ENCODE peak calls at places on chromosomes 12 and 14, in six cellular contexts. V, A, I, O, D and H are unnamed samples.

GRCh38 chr14:74048291-74048690 is 29.1 kb downstream of the BBOF1 start:
- DNase-seq in V (peak; percentile 78), A (peak; percentile 38), I (peak; percentile 16), O (peak; percentile 72), D (peak; percentile 20), H (no peak)

GRCh38 chr12:114676142-114676741 is 7.7 kb downstream of the TBX3 start:
- DNase-seq in V (peak; percentile 45), A (peak; percentile 15), I (no peak), O (peak; percentile 69), D (no peak), H (no peak)

GRCh38 chr14:85622106-85622505 is 92.2 kb downstream of the FLRT2 start:
- DNase-seq in V (peak; percentile 48), A (no peak), I (no peak), O (no peak), D (no peak), H (no peak)

GRCh38 chr12:117105902-117106301 is 6.7 kb upstream of the TESC start:
- DNase-seq in V (peak; percentile 87), A (no peak), I (peak; percentile 88), O (no peak), D (no peak), H (peak; percentile 53)

GRCh38 chr14:100645986-100646314 is 58.7 kb upstream of the BEGAIN start:
- DNase-seq in V (no peak), A (no peak), I (no peak), O (no peak), D (no peak), H (no peak)

GRCh38 chr14:32986791-32987545 is 48.3 kb downstream of the NPAS3 start:
- DNase-seq in V (no peak), A (peak; percentile 37), I (no peak), O (no peak), D (no peak), H (no peak)

GRCh38 chr12:62646566-62646965 is 179.9 kb downstream of the MON2 start:
- DNase-seq in V (no peak), A (no peak), I (no peak), O (peak; percentile 88), D (no peak), H (no peak)

GRCh38 chr14:101444116-101444515 is 117.2 kb upstream of the DIO3 start:
- DNase-seq in V (peak; percentile 87), A (no peak), I (no peak), O (peak; percentile 19), D (no peak), H (no peak)

GRCh38 chr12:132557969-132558856 is 52.2 kb downstream of the LRCOL1 start:
- DNase-seq in V (no peak), A (no peak), I (no peak), O (no peak), D (no peak), H (no peak)

GRCh38 chr12:124609041-124609984 is 41.9 kb upstream of the NCOR2 start:
- DNase-seq in V (peak; percentile 96), A (no peak), I (peak; percentile 64), O (peak; percentile 78), D (peak; percentile 76), H (peak; percentile 98)

GRCh38 chr14:77950371-77950770 is 150.5 kb downstream of the ADCK1 start:
- DNase-seq in V (no peak), A (no peak), I (no peak), O (no peak), D (no peak), H (no peak)

GRCh38 chr14:73097421-73097820 is 38.9 kb upstream of the PSEN1 start:
- DNase-seq in V (no peak), A (no peak), I (no peak), O (no peak), D (no peak), H (no peak)

GRCh38 chr14:56996721-56997399 is 186.6 kb upstream of the OTX2 start:
- DNase-seq in V (peak; percentile 96), A (no peak), I (peak; percentile 23), O (no peak), D (no peak), H (no peak)

GRCh38 chr12:82300611-82301010 is 57.6 kb downstream of the CCDC59 start:
- DNase-seq in V (no peak), A (no peak), I (no peak), O (no peak), D (no peak), H (no peak)

GRCh38 chr12:83971781-83972180 is 940.8 kb downstream of the SLC6A15 start:
- DNase-seq in V (peak; percentile 22), A (no peak), I (no peak), O (no peak), D (no peak), H (no peak)

GRCh38 chr14:70665448-70666363 is 24.0 kb downstream of the TTC9 start:
- DNase-seq in V (peak; percentile 94), A (peak; percentile 11), I (peak; percentile 45), O (peak; percentile 72), D (no peak), H (peak; percentile 81)

GRCh38 chr12:132955094-132955932 is 793 bp downstream of the ZNF605 start:
- DNase-seq in V (peak; percentile 69), A (peak; percentile 64), I (no peak), O (peak; percentile 82), D (peak; percentile 60), H (peak; percentile 28)

GRCh38 chr12:121388421-121388981 is 11.4 kb upstream of the RNF34 start:
- DNase-seq in V (peak; percentile 79), A (no peak), I (no peak), O (no peak), D (peak; percentile 38), H (no peak)

GRCh38 chr12:93042684-93043083 is 113.6 kb upstream of the EEA1 start:
- DNase-seq in V (no peak), A (no peak), I (no peak), O (no peak), D (no peak), H (peak; percentile 85)

GRCh38 chr14:103292426-103293374 is 41.3 kb upstream of the EIF5 start:
- DNase-seq in V (peak; percentile 84), A (peak; percentile 85), I (peak; percentile 45), O (peak; percentile 92), D (peak; percentile 53), H (peak; percentile 81)

GRCh38 chr12:93524386-93525133 is 47.9 kb upstream of the SOCS2 start:
- DNase-seq in V (peak; percentile 37), A (no peak), I (no peak), O (peak; percentile 20), D (no peak), H (no peak)

GRCh38 chr14:22739423-22739822 is 27.1 kb upstream of the OXA1L start:
- DNase-seq in V (no peak), A (no peak), I (no peak), O (no peak), D (peak; percentile 88), H (no peak)

GRCh38 chr12:49675137-49675536 is 32.1 kb downstream of the FMNL3 start:
- DNase-seq in V (no peak), A (no peak), I (no peak), O (no peak), D (no peak), H (no peak)

GRCh38 chr12:49674318-49674985 is 32.8 kb downstream of the FMNL3 start:
- DNase-seq in V (no peak), A (no peak), I (no peak), O (no peak), D (no peak), H (no peak)

GRCh38 chr12:49671051-49671765 is 36.0 kb downstream of the FMNL3 start:
- DNase-seq in V (no peak), A (no peak), I (no peak), O (no peak), D (peak; percentile 39), H (no peak)

GRCh38 chr12:49672351-49673181 is 34.6 kb downstream of the FMNL3 start:
- DNase-seq in V (no peak), A (no peak), I (no peak), O (no peak), D (peak; percentile 32), H (no peak)

DNA sequence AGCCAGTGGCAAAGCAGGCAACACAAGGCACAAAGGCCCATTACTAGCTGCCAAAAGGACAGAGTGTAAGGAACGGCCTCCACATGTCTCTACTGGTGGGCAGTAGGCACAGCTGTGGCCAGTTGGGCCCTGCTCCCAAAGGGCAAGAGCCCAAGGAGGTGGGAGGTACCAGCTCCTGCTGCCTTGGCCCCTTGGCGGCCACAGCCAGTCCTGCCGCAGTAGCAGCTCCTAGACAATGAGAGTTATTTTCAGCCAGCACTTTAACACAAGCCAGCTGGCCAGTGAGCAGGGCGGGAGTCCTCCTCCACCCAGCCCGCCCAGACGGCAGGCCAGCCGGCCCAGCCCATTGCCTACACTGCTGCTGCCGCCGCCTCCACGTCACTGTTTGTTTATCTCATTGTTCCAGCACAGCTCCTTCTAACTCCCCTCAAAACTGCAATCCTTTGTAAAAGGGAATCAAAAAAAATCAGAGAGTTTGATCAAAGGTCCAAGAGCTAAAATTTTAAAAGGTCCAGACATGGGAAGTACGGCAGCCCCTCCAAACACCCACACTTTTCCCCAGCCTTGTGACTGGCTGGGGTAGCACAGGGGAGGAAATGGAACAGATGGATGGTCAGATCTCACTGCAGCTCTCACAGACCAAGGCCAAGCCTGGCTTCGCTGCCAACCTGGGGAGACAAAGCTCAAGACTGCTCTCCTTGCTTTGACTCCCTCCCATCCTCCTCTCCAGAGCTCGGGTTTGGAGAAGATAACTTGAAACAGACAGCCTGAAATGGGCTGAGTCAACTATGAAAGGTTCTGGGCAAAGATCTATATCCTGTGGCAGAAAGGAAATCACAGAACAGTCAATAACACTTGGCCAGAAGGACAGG is 33.5 kb downstream of the FMNL3 start:
- DNase-seq in V (no peak), A (peak; percentile 93), I (no peak), O (peak; percentile 87), D (peak; percentile 98), H (peak; percentile 85)
- H3K9ac ChIP-seq in V (no peak overlapping the region), A (no peak overlapping the region), I (no peak overlapping the region), O (peak overlapping the region; percentile 34), D (peak overlapping the region; percentile 74), H (peak overlapping the region; percentile 56)

GRCh38 chr12:112480931-112481330 is 62.2 kb downstream of the PTPN11 start:
- DNase-seq in V (no peak), A (no peak), I (no peak), O (no peak), D (no peak), H (no peak)
- H3K36me3 ChIP-seq in V (peaks cover 72% of the 10 kb centered on the region), A (no peaks in the 10 kb centered on the region), I (peaks cover 32% of the 10 kb centered on the region), O (peaks cover 91% of the 10 kb centered on the region), D (peaks cover 20% of the 10 kb centered on the region), H (no peaks in the 10 kb centered on the region)

GRCh38 chr12:123264642-123265041 is 7.0 kb downstream of the CDK2AP1 start:
- DNase-seq in V (no peak), A (peak; percentile 66), I (no peak), O (peak; percentile 91), D (no peak), H (no peak)
- TF ChIP-seq CTCF in V (peak; percentile 38), A (peak; percentile 49), I (no peak), O (peak; percentile 72), D (no peak), H (no peak)

DNA sequence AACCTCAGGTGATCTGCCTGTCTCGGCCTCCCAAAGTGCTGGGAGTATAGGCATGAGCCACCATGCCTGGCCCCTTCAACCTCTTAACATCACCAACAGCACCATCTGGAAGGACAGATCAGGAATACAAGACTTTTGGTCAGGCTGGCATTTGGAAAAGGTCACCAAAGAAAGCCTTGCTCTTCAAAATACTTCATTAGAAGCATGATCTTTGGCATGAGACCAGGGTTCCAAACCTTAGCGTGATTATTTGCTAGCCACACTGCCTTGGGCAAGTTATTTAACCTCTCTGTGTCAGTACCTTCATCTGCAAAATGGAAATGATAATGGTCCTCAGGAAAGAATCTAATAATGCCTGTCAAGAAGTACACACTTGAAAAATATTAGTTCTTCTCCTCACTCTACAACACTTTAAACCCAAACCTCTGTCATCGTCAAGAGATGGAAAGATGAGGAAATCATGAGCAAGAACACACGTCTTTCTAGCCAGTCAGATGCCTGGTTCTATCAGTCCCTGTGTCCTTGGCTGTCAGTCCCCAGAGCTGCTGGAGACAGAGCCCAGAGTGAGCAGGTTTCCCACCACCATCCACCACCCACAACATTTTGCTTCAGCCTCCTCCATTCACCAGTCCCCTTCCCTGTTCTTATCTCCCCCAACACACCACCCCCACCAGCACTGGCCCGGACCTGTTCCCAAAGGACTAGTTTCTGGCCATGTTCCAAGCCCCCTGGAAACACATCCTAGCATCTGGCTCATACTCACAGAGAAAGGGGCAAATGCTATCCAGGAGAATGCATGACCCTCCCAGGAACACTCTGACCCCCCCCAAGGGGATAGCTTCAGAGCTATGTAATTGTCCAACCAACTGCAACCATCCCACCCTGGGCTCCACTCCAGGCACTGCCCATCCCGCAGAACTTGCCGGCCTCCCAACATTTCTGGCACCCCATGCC is 2.0 kb downstream of the ADCY6 start:
- DNase-seq in V (no peak), A (no peak), I (no peak), O (no peak), D (no peak), H (no peak)
- H3K9ac ChIP-seq in V (no peak overlapping the region), A (no peak overlapping the region), I (peak overlapping the region; percentile 81), O (no peak overlapping the region), D (no peak overlapping the region), H (peak overlapping the region; percentile 39)